ENCODE peak calls at places on chromosome 15, in six cellular contexts. One of them, this sample, is unnamed.

GRCh38 chr15:42163947-42164550 is 7.6 kb upstream of the PLA2G4F start:
- DNase-seq in omental fat pad: no peak
- DNase-seq in AG09319: no peak
- DNase-seq in A549: no peak
- DNase-seq in lung: peak
- DNase-seq in psoas muscle: no peak
- DNase-seq in this sample: no peak

GRCh38 chr15:68679961-68680371 is 101.2 kb downstream of the CORO2B start:
- DNase-seq in omental fat pad: no peak
- DNase-seq in AG09319: no peak
- DNase-seq in A549: no peak
- DNase-seq in lung: no peak
- DNase-seq in psoas muscle: no peak
- DNase-seq in this sample: no peak

GRCh38 chr15:58717357-58717756 is 32.1 kb downstream of the ADAM10 start:
- DNase-seq in omental fat pad: no peak
- DNase-seq in AG09319: no peak
- DNase-seq in A549: no peak
- DNase-seq in lung: no peak
- DNase-seq in psoas muscle: no peak
- DNase-seq in this sample: no peak

GRCh38 chr15:48003447-48003846 is 117.3 kb upstream of the SLC24A5 start:
- DNase-seq in omental fat pad: no peak
- DNase-seq in AG09319: no peak
- DNase-seq in A549: no peak
- DNase-seq in lung: no peak
- DNase-seq in psoas muscle: no peak
- DNase-seq in this sample: no peak

GRCh38 chr15:90364251-90364650 is 12.2 kb downstream of the ZNF774 start:
- DNase-seq in omental fat pad: no peak
- DNase-seq in AG09319: no peak
- DNase-seq in A549: no peak
- DNase-seq in lung: no peak
- DNase-seq in psoas muscle: no peak
- DNase-seq in this sample: peak

GRCh38 chr15:85412956-85413854 is 32.8 kb downstream of the AKAP13 start:
- DNase-seq in omental fat pad: no peak
- DNase-seq in AG09319: peak
- DNase-seq in A549: peak
- DNase-seq in lung: peak
- DNase-seq in psoas muscle: peak
- DNase-seq in this sample: peak

GRCh38 chr15:98147415-98147814 is 186.9 kb downstream of the ARRDC4 start:
- DNase-seq in omental fat pad: no peak
- DNase-seq in AG09319: no peak
- DNase-seq in A549: no peak
- DNase-seq in lung: no peak
- DNase-seq in psoas muscle: no peak
- DNase-seq in this sample: no peak

GRCh38 chr15:35929740-35930444 is 383.9 kb upstream of the DPH6 start:
- DNase-seq in omental fat pad: no peak
- DNase-seq in AG09319: no peak
- DNase-seq in A549: no peak
- DNase-seq in lung: no peak
- DNase-seq in psoas muscle: no peak
- DNase-seq in this sample: no peak

GRCh38 chr15:74788716-74789151 is 6.9 kb downstream of the CSK start:
- DNase-seq in omental fat pad: no peak
- DNase-seq in AG09319: no peak
- DNase-seq in A549: no peak
- DNase-seq in lung: no peak
- DNase-seq in psoas muscle: no peak
- DNase-seq in this sample: no peak

GRCh38 chr15:28902856-28903255 is 17.1 kb downstream of the APBA2 start:
- DNase-seq in omental fat pad: no peak
- DNase-seq in AG09319: no peak
- DNase-seq in A549: no peak
- DNase-seq in lung: no peak
- DNase-seq in psoas muscle: no peak
- DNase-seq in this sample: no peak

GRCh38 chr15:26772588-26773484 is at the start of gene GABRB3:
- DNase-seq in omental fat pad: no peak
- DNase-seq in AG09319: no peak
- DNase-seq in A549: peak
- DNase-seq in lung: peak
- DNase-seq in psoas muscle: peak
- DNase-seq in this sample: peak

GRCh38 chr15:53910236-53910849 is 67.9 kb upstream of the UNC13C start:
- DNase-seq in omental fat pad: no peak
- DNase-seq in AG09319: no peak
- DNase-seq in A549: peak
- DNase-seq in lung: no peak
- DNase-seq in psoas muscle: no peak
- DNase-seq in this sample: no peak

GRCh38 chr15:100901702-100902435 is 17.3 kb upstream of the LRRK1 start:
- DNase-seq in omental fat pad: peak
- DNase-seq in AG09319: no peak
- DNase-seq in A549: no peak
- DNase-seq in lung: no peak
- DNase-seq in psoas muscle: no peak
- DNase-seq in this sample: peak

GRCh38 chr15:101541501-101542292 is 52.2 kb upstream of the PCSK6 start:
- DNase-seq in omental fat pad: no peak
- DNase-seq in AG09319: no peak
- DNase-seq in A549: no peak
- DNase-seq in lung: no peak
- DNase-seq in psoas muscle: no peak
- DNase-seq in this sample: no peak

GRCh38 chr15:58003810-58004209 is 61.7 kb downstream of the ALDH1A2 start:
- DNase-seq in omental fat pad: no peak
- DNase-seq in AG09319: no peak
- DNase-seq in A549: no peak
- DNase-seq in lung: no peak
- DNase-seq in psoas muscle: no peak
- DNase-seq in this sample: no peak

GRCh38 chr15:31303434-31304073 is 23.1 kb upstream of the KLF13 start:
- DNase-seq in omental fat pad: no peak
- DNase-seq in AG09319: no peak
- DNase-seq in A549: no peak
- DNase-seq in lung: peak
- DNase-seq in psoas muscle: peak
- DNase-seq in this sample: peak

GRCh38 chr15:25597576-25597975 is 158.8 kb upstream of the UBE3A start:
- DNase-seq in omental fat pad: no peak
- DNase-seq in AG09319: no peak
- DNase-seq in A549: no peak
- DNase-seq in lung: no peak
- DNase-seq in psoas muscle: no peak
- DNase-seq in this sample: peak

GRCh38 chr15:77064539-77065308 is 6.2 kb downstream of the TSPAN3 start:
- DNase-seq in omental fat pad: no peak
- DNase-seq in AG09319: no peak
- DNase-seq in A549: peak
- DNase-seq in lung: no peak
- DNase-seq in psoas muscle: no peak
- DNase-seq in this sample: no peak

GRCh38 chr15:73937313-73937695 is 11.0 kb downstream of the LOXL1 start:
- DNase-seq in omental fat pad: no peak
- DNase-seq in AG09319: no peak
- DNase-seq in A549: no peak
- DNase-seq in lung: no peak
- DNase-seq in psoas muscle: peak
- DNase-seq in this sample: no peak

GRCh38 chr15:60695713-60696522 is 217.0 kb upstream of the ICE2 start:
- DNase-seq in omental fat pad: no peak
- DNase-seq in AG09319: no peak
- DNase-seq in A549: no peak
- DNase-seq in lung: no peak
- DNase-seq in psoas muscle: no peak
- DNase-seq in this sample: peak

GRCh38 chr15:87631093-87631492 is 625.4 kb downstream of the NTRK3 start:
- DNase-seq in omental fat pad: no peak
- DNase-seq in AG09319: no peak
- DNase-seq in A549: no peak
- DNase-seq in lung: no peak
- DNase-seq in psoas muscle: no peak
- DNase-seq in this sample: no peak

GRCh38 chr15:60326824-60327654 is 70.7 kb downstream of the ANXA2 start:
- DNase-seq in omental fat pad: no peak
- DNase-seq in AG09319: no peak
- DNase-seq in A549: peak
- DNase-seq in lung: no peak
- DNase-seq in psoas muscle: no peak
- DNase-seq in this sample: peak

GRCh38 chr15:65312400-65312916 is 8.0 kb downstream of the RNU5B-1 start:
- DNase-seq in omental fat pad: no peak
- DNase-seq in AG09319: no peak
- DNase-seq in A549: no peak
- DNase-seq in lung: no peak
- DNase-seq in psoas muscle: peak
- DNase-seq in this sample: no peak

GRCh38 chr15:101244889-101245668 is 6.8 kb downstream of the CHSY1 start:
- DNase-seq in omental fat pad: no peak
- DNase-seq in AG09319: no peak
- DNase-seq in A549: no peak
- DNase-seq in lung: no peak
- DNase-seq in psoas muscle: no peak
- DNase-seq in this sample: no peak

GRCh38 chr15:91283155-91283554 is 183.1 kb downstream of the SV2B start:
- DNase-seq in omental fat pad: no peak
- DNase-seq in AG09319: no peak
- DNase-seq in A549: no peak
- DNase-seq in lung: no peak
- DNase-seq in psoas muscle: no peak
- DNase-seq in this sample: no peak

GRCh38 chr15:75659141-75659771 is 11.5 kb downstream of the SNX33 start:
- DNase-seq in omental fat pad: no peak
- DNase-seq in AG09319: no peak
- DNase-seq in A549: no peak
- DNase-seq in lung: no peak
- DNase-seq in psoas muscle: peak
- DNase-seq in this sample: no peak

GRCh38 chr15:73072894-73073293 is 20.6 kb downstream of the NEO1 start:
- DNase-seq in omental fat pad: no peak
- DNase-seq in AG09319: no peak
- DNase-seq in A549: no peak
- DNase-seq in lung: no peak
- DNase-seq in psoas muscle: no peak
- DNase-seq in this sample: no peak

GRCh38 chr15:29511663-29512062 is 242.0 kb upstream of the NSMCE3 start:
- DNase-seq in omental fat pad: no peak
- DNase-seq in AG09319: no peak
- DNase-seq in A549: no peak
- DNase-seq in lung: no peak
- DNase-seq in psoas muscle: no peak
- DNase-seq in this sample: no peak

GRCh38 chr15:85706779-85707518 is 87.8 kb downstream of the KLHL25 start:
- DNase-seq in omental fat pad: no peak
- DNase-seq in AG09319: no peak
- DNase-seq in A549: no peak
- DNase-seq in lung: no peak
- DNase-seq in psoas muscle: no peak
- DNase-seq in this sample: peak

GRCh38 chr15:61102281-61102680 is 126.8 kb downstream of the RORA start:
- DNase-seq in omental fat pad: no peak
- DNase-seq in AG09319: no peak
- DNase-seq in A549: no peak
- DNase-seq in lung: no peak
- DNase-seq in psoas muscle: no peak
- DNase-seq in this sample: no peak

GRCh38 chr15:76140069-76140454 is 80.3 kb downstream of the TMEM266 start:
- DNase-seq in omental fat pad: no peak
- DNase-seq in AG09319: no peak
- DNase-seq in A549: no peak
- DNase-seq in lung: no peak
- DNase-seq in psoas muscle: no peak
- DNase-seq in this sample: no peak

GRCh38 chr15:67033012-67033411 is 32.4 kb upstream of the SMAD3 start:
- DNase-seq in omental fat pad: no peak
- DNase-seq in AG09319: no peak
- DNase-seq in A549: no peak
- DNase-seq in lung: no peak
- DNase-seq in psoas muscle: no peak
- DNase-seq in this sample: no peak
- TF ChIP-seq CTCF in omental fat pad: no peak
- TF ChIP-seq CTCF in AG09319: no peak
- TF ChIP-seq CTCF in A549: no peak
- TF ChIP-seq CTCF in lung: no peak
- TF ChIP-seq CTCF in psoas muscle: no peak
- TF ChIP-seq CTCF in this sample: no peak

GRCh38 chr15:62932436-62932835 is 110.1 kb upstream of the TPM1 start:
- DNase-seq in omental fat pad: no peak
- DNase-seq in AG09319: peak
- DNase-seq in A549: no peak
- DNase-seq in lung: no peak
- DNase-seq in psoas muscle: no peak
- DNase-seq in this sample: peak
- TF ChIP-seq CTCF in omental fat pad: no peak
- TF ChIP-seq CTCF in AG09319: no peak
- TF ChIP-seq CTCF in A549: no peak
- TF ChIP-seq CTCF in lung: no peak
- TF ChIP-seq CTCF in psoas muscle: no peak
- TF ChIP-seq CTCF in this sample: no peak

GRCh38 chr15:39434751-39435238 is 146.1 kb upstream of the THBS1 start:
- DNase-seq in omental fat pad: no peak
- DNase-seq in AG09319: no peak
- DNase-seq in A549: no peak
- DNase-seq in lung: no peak
- DNase-seq in psoas muscle: peak
- DNase-seq in this sample: no peak

GRCh38 chr15:39438260-39438659 is 142.6 kb upstream of the THBS1 start:
- DNase-seq in omental fat pad: no peak
- DNase-seq in AG09319: no peak
- DNase-seq in A549: no peak
- DNase-seq in lung: no peak
- DNase-seq in psoas muscle: peak
- DNase-seq in this sample: no peak

GRCh38 chr15:39442898-39443297 is 138.0 kb upstream of the THBS1 start:
- DNase-seq in omental fat pad: no peak
- DNase-seq in AG09319: no peak
- DNase-seq in A549: no peak
- DNase-seq in lung: no peak
- DNase-seq in psoas muscle: no peak
- DNase-seq in this sample: no peak

GRCh38 chr15:39435244-39435643 is 145.6 kb upstream of the THBS1 start:
- DNase-seq in omental fat pad: no peak
- DNase-seq in AG09319: no peak
- DNase-seq in A549: no peak
- DNase-seq in lung: no peak
- DNase-seq in psoas muscle: no peak
- DNase-seq in this sample: no peak

GRCh38 chr15:39438795-39439577 is 141.9 kb upstream of the THBS1 start:
- DNase-seq in omental fat pad: no peak
- DNase-seq in AG09319: no peak
- DNase-seq in A549: no peak
- DNase-seq in lung: no peak
- DNase-seq in psoas muscle: no peak
- DNase-seq in this sample: no peak
- TF ChIP-seq CTCF in omental fat pad: no peak
- TF ChIP-seq CTCF in AG09319: no peak
- TF ChIP-seq CTCF in A549: no peak
- TF ChIP-seq CTCF in lung: no peak
- TF ChIP-seq CTCF in psoas muscle: no peak
- TF ChIP-seq CTCF in this sample: no peak

GRCh38 chr15:78570710-78571109 is 5.4 kb downstream of the CHRNA5 start:
- DNase-seq in omental fat pad: no peak
- DNase-seq in AG09319: no peak
- DNase-seq in A549: peak
- DNase-seq in lung: no peak
- DNase-seq in psoas muscle: no peak
- DNase-seq in this sample: no peak
- TF ChIP-seq CTCF in omental fat pad: no peak
- TF ChIP-seq CTCF in AG09319: no peak
- TF ChIP-seq CTCF in A549: no peak
- TF ChIP-seq CTCF in lung: no peak
- TF ChIP-seq CTCF in psoas muscle: no peak
- TF ChIP-seq CTCF in this sample: no peak